ENCODE peak calls at places on chromosomes 13 and 19, in seven cellular contexts. O is AG08396; V is A673; Q is activated CD4-positive, CD25-positive, alpha-beta regulatory T cell treated with anti-CD3 and anti-CD28 coated beads, Interleukin-2, amount 50 U/mL, for 16 hours; G is CD4-positive, alpha-beta T cell; X is activated naive CD4-positive, alpha-beta T cell; R is HS-5. N is an unnamed sample.

GRCh38 chr13:113915012-113915763 is 51.3 kb upstream of the GAS6 start:
- DNase-seq in O (no peak), V (no peak), Q (no peak), G (no peak), X (no peak), R (no peak), N (no peak)

GRCh38 chr13:26951581-26952177 is 191.1 kb upstream of the GPR12 start:
- DNase-seq in O (no peak), V (no peak), Q (no peak), G (no peak), X (no peak), R (no peak), N (no peak)

GRCh38 chr13:82010780-82011179 is 1669.9 kb upstream of the SPRY2 start:
- DNase-seq in O (no peak), V (no peak), Q (no peak), G (no peak), X (no peak), R (no peak), N (no peak)

GRCh38 chr19:47379398-47379938 is 30.4 kb downstream of the DHX34 start:
- DNase-seq in O (no peak), V (no peak), Q (no peak), G (no peak), X (no peak), R (no peak), N (no peak)

GRCh38 chr13:40640202-40640601 is 26.2 kb downstream of the FOXO1 start:
- DNase-seq in O (no peak), V (no peak), Q (no peak), G (no peak), X (no peak), R (no peak), N (no peak)

GRCh38 chr19:4908311-4908710 is 990 bp upstream of the UHRF1 start:
- DNase-seq in O (no peak), V (no peak), Q (no peak), G (no peak), X (no peak), R (no peak), N (no peak)

GRCh38 chr19:46856062-46857022 is 4.5 kb upstream of the ARHGAP35 start:
- DNase-seq in O (peak), V (peak), Q (peak), G (peak), X (peak), R (peak), N (peak)

GRCh38 chr13:110340812-110341444 is 33.8 kb downstream of the COL4A2 start:
- DNase-seq in O (peak), V (peak), Q (no peak), G (peak), X (no peak), R (no peak), N (no peak)

GRCh38 chr19:41871573-41872383 is 5.3 kb upstream of the CD79A start:
- DNase-seq in O (no peak), V (no peak), Q (no peak), G (no peak), X (no peak), R (no peak), N (no peak)

GRCh38 chr13:112161441-112162301 is 94.7 kb downstream of the SOX1 start:
- DNase-seq in O (no peak), V (peak), Q (no peak), G (no peak), X (no peak), R (no peak), N (no peak)

GRCh38 chr13:35879111-35879510 is 252.1 kb downstream of the DCLK1 start:
- DNase-seq in O (no peak), V (no peak), Q (no peak), G (no peak), X (no peak), R (no peak), N (no peak)

GRCh38 chr13:33260168-33261098 is 25.1 kb downstream of the STARD13 start:
- DNase-seq in O (no peak), V (peak), Q (no peak), G (no peak), X (no peak), R (no peak), N (no peak)

GRCh38 chr13:44810067-44810840 is 179.0 kb downstream of the NUFIP1 start:
- DNase-seq in O (no peak), V (peak), Q (no peak), G (no peak), X (no peak), R (no peak), N (no peak)

GRCh38 chr13:29737061-29737460 is 113.4 kb downstream of the UBL3 start:
- DNase-seq in O (no peak), V (no peak), Q (no peak), G (no peak), X (no peak), R (no peak), N (no peak)

GRCh38 chr13:28611654-28612131 is 47.2 kb upstream of the POMP start:
- DNase-seq in O (no peak), V (peak), Q (no peak), G (no peak), X (no peak), R (no peak), N (no peak)

GRCh38 chr13:103156346-103156998 is 90.3 kb upstream of the SLC10A2 start:
- DNase-seq in O (no peak), V (no peak), Q (no peak), G (no peak), X (no peak), R (no peak), N (no peak)

GRCh38 chr13:21528616-21529015 is 69.5 kb upstream of the ZDHHC20 start:
- DNase-seq in O (peak), V (peak), Q (no peak), G (no peak), X (no peak), R (no peak), N (peak)

GRCh38 chr19:54921082-54921481 is 15.1 kb downstream of the NCR1 start:
- DNase-seq in O (no peak), V (no peak), Q (no peak), G (no peak), X (no peak), R (no peak), N (no peak)

GRCh38 chr13:32969516-32969941 is 46.7 kb upstream of the KL start:
- DNase-seq in O (peak), V (peak), Q (no peak), G (no peak), X (no peak), R (peak), N (peak)

GRCh38 chr13:89465366-89465765 is 1794.2 kb downstream of the SLITRK5 start:
- DNase-seq in O (no peak), V (peak), Q (no peak), G (no peak), X (no peak), R (peak), N (no peak)

GRCh38 chr13:27401210-27401609 is 23.2 kb upstream of the GTF3A start:
- DNase-seq in O (no peak), V (no peak), Q (no peak), G (no peak), X (no peak), R (no peak), N (no peak)

GRCh38 chr13:27820524-27821482 is 28.5 kb downstream of the GSX1 start:
- DNase-seq in O (no peak), V (no peak), Q (no peak), G (no peak), X (no peak), R (no peak), N (no peak)

GRCh38 chr13:84609716-84610115 is 727.4 kb upstream of the SLITRK1 start:
- DNase-seq in O (no peak), V (peak), Q (no peak), G (no peak), X (no peak), R (peak), N (peak)

GRCh38 chr19:7869910-7870511 is 4.2 kb downstream of the PRR36 start:
- DNase-seq in O (no peak), V (peak), Q (no peak), G (no peak), X (no peak), R (no peak), N (no peak)

GRCh38 chr13:113901231-113901630 is 37.4 kb upstream of the GAS6 start:
- DNase-seq in O (no peak), V (no peak), Q (no peak), G (no peak), X (no peak), R (no peak), N (no peak)

GRCh38 chr19:38900220-38900629 is 456 bp downstream of the NFKBIB start:
- DNase-seq in O (no peak), V (no peak), Q (no peak), G (no peak), X (no peak), R (no peak), N (no peak)

GRCh38 chr19:3990815-3991117 is 5.5 kb upstream of the EEF2 start:
- DNase-seq in O (no peak), V (no peak), Q (no peak), G (no peak), X (no peak), R (no peak), N (no peak)

GRCh38 chr19:18861235-18861634 is 29.5 kb downstream of the UPF1 start:
- DNase-seq in O (no peak), V (no peak), Q (no peak), G (no peak), X (no peak), R (no peak), N (no peak)

N was measured in AG09309.